ENCODE peak calls at places on chromosomes 16 and 17, in six cellular contexts. P, R, N, H, B and T are unnamed samples.

GRCh38 chr16:30016555-30017276 is 5.9 kb upstream of the DOC2A start:
- DNase-seq in P (no peak), R (no peak), N (no peak), H (no peak), B (no peak), T (no peak)

GRCh38 chr17:13597723-13598347 is 3.9 kb downstream of the HS3ST3A1 start:
- DNase-seq in P (no peak), R (no peak), N (peak; percentile 28), H (peak; percentile 27), B (no peak), T (no peak)

GRCh38 chr17:58702045-58702476 is 9.7 kb downstream of the RAD51C start:
- DNase-seq in P (no peak), R (no peak), N (no peak), H (no peak), B (no peak), T (no peak)

GRCh38 chr17:76266244-76266938 is 1.2 kb downstream of the UBALD2 start:
- DNase-seq in P (no peak), R (no peak), N (no peak), H (peak; percentile 53), B (no peak), T (no peak)

GRCh38 chr17:45255358-45255757 is 6.5 kb downstream of the SPATA32 start:
- DNase-seq in P (no peak), R (no peak), N (no peak), H (no peak), B (no peak), T (no peak)

GRCh38 chr16:19502395-19503131 is 19.3 kb downstream of the GDE1 start:
- DNase-seq in P (peak; percentile 80), R (peak; percentile 83), N (peak; percentile 70), H (peak; percentile 73), B (peak; percentile 80), T (no peak)

GRCh38 chr16:50602531-50603205 is 54.5 kb downstream of the NKD1 start:
- DNase-seq in P (no peak), R (no peak), N (no peak), H (no peak), B (no peak), T (no peak)

GRCh38 chr17:59375858-59376257 is 44.4 kb downstream of the YPEL2 start:
- DNase-seq in P (no peak), R (no peak), N (no peak), H (no peak), B (no peak), T (no peak)

GRCh38 chr16:18800674-18801196 is 614 bp downstream of the ARL6IP1 start:
- DNase-seq in P (no peak), R (no peak), N (no peak), H (peak; percentile 42), B (no peak), T (no peak)

GRCh38 chr16:50584033-50584722 is 36.0 kb downstream of the NKD1 start:
- DNase-seq in P (no peak), R (no peak), N (no peak), H (no peak), B (peak; percentile 54), T (no peak)

GRCh38 chr16:84478172-84478948 is 26.1 kb downstream of the MEAK7 start:
- DNase-seq in P (peak; percentile 14), R (peak; percentile 29), N (no peak), H (no peak), B (peak; percentile 29), T (peak; percentile 55)

GRCh38 chr17:80117491-80118401 is 16.4 kb downstream of the GAA start:
- DNase-seq in P (no peak), R (peak; percentile 75), N (no peak), H (no peak), B (peak; percentile 74), T (no peak)

GRCh38 chr16:69404275-69404805 is 18.5 kb upstream of the TERF2 start:
- DNase-seq in P (peak; percentile 69), R (no peak), N (no peak), H (peak; percentile 95), B (no peak), T (no peak)
- TF ChIP-seq POLR2AphosphoS5 in P (no peak), R (no peak), N (peak; percentile 57), H (peak; percentile 73), B (no peak), T (peak; percentile 61)

GRCh38 chr17:39599665-39600468 is 7.9 kb downstream of the NEUROD2 start:
- DNase-seq in P (no peak), R (no peak), N (no peak), H (no peak), B (no peak), T (no peak)

GRCh38 chr17:39599006-39599664 is 8.6 kb downstream of the NEUROD2 start:
- DNase-seq in P (no peak), R (no peak), N (no peak), H (no peak), B (no peak), T (no peak)

GRCh38 chr17:39598047-39598481 is 9.7 kb downstream of the NEUROD2 start:
- DNase-seq in P (peak; percentile 45), R (no peak), N (no peak), H (no peak), B (no peak), T (no peak)

GRCh38 chr17:39597372-39598046 is 10.2 kb downstream of the NEUROD2 start:
- DNase-seq in P (no peak), R (no peak), N (no peak), H (no peak), B (no peak), T (no peak)

DNA sequence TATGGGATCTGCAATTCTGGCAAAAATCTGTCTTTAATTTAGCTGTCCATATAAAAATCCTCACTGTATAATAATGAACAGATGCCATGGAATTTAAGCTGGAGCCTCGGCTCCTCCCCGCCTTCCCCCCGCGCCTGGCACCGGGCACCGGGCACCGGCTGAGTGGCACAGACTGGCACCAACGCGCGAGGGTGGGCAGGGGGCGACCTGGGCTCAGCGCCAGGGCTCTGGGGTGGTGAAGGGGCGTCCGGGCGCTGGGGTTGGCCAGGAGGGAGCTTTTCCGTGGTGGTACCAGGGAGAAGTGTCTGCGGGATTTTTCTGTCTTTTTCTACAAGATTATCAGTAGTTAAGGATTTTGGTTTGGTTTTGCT is 9.1 kb downstream of the NEUROD2 start:
- DNase-seq in P (no peak), R (no peak), N (no peak), H (no peak), B (no peak), T (no peak)
- H3K27me3 ChIP-seq in P (peaks cover 100% of the 10 kb centered on the region), R (peaks cover 94% of the 10 kb centered on the region), N (peaks cover 24% of the 10 kb centered on the region), H (peaks cover 87% of the 10 kb centered on the region), B (peaks cover 91% of the 10 kb centered on the region), T (peaks cover 24% of the 10 kb centered on the region)

GRCh38 chr17:28714281-28714680 is 2.6 kb upstream of the PROCA1 start:
- DNase-seq in P (no peak), R (no peak), N (no peak), H (no peak), B (no peak), T (no peak)
- TF ChIP-seq CTCF in P (no peak), R (no peak), N (no peak), H (no peak), B (no peak), T (no peak)

GRCh38 chr17:9011001-9011400 is 10.3 kb upstream of the NTN1 start:
- DNase-seq in P (no peak), R (no peak), N (no peak), H (no peak), B (no peak), T (no peak)
- TF ChIP-seq POLR2AphosphoS5 in P (no peak), R (no peak), N (no peak), H (no peak), B (no peak), T (no peak)

DNA sequence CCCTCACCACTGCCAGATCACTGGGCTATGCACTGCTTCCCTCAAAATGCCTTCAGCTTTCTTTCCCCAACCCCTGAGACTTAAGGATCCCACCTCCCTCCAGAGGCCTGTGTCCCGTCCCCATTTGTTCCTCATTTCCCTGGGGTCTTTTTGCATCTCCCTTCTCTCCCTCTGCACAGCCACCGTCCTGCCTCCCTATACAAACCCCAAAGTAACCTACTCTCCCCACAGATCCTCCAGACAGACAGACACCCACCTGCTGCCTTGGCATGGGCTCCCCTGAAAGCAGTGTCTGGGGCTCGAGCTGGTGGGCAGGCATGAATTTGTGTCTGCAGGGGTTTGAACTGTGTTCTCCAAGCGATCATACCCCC is 69.4 kb upstream of the TNRC6C start:
- DNase-seq in P (no peak), R (no peak), N (no peak), H (no peak), B (peak; percentile 58), T (no peak)
- H3K27me3 ChIP-seq in P (peaks cover 14% of the 10 kb centered on the region), R (peaks cover 10% of the 10 kb centered on the region), N (peaks cover 18% of the 10 kb centered on the region), H (peaks cover 10% of the 10 kb centered on the region), B (peaks cover 18% of the 10 kb centered on the region), T (no peaks in the 10 kb centered on the region)

DNA sequence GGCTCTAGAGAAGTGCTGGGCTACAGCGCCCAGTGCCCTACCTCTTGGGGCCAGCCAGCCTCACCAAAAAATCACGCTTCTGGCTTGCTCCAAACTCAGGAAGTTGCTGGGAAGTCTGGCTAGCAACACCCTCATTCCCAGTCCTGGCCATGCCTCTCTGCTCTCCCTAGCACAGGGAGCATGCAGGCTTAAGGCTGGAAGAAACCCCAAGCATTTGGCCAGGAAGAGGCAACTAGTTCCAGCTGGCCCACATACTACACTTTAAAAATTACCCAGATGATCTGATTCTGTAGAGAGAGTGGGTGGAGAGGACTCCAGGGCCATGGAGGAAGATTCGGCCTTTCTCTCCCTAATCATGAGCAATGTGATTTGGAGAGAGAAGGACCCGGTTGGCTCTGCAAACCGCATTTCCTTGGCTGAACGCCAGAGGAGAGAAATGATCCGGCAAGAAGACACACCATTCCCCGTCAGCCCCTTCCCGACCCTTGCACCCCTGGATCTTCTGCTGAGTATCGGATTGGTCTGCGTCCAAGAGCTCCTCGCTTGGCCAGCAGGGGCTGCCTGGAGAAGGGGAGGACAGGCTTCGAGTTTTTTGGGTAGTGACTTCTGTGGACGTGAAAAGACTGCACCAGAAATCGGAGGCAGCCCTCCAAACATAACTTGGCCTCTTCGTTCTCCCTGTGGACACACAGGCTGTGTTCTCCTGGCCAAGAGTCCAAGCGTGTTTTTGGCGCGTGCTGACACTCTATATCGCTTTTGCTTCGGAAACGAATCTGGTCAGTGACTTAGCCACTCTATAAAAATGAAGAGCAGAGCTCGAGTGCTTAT is 406.3 kb downstream of the WWOX start:
- DNase-seq in P (peak; percentile 33), R (peak; percentile 84), N (no peak), H (no peak), B (no peak), T (peak; percentile 97)
- TF ChIP-seq CTCF in P (no peak), R (peak; percentile 15), N (no peak), H (no peak), B (no peak), T (peak; percentile 59)

DNA sequence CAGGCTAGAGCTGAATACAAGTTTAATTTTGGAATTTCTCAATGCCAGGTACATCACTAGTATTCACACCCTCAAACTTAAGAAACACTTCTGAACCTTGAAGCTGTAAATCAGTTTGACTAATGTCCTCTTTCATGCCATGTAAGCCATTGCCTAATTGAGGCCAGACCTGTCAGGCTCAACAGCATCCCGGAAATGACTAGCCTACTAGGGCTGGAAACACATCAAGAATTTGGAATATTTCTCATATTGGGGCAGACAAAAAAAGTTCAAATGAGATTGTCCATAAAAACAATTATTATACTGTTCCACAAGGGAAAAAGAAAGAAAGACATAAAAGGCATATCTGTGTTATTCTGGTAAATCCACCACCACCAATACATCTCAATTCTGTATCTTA is 1.7 kb downstream of the USP32 start:
- DNase-seq in P (no peak), R (no peak), N (no peak), H (peak; percentile 39), B (no peak), T (no peak)
- TF ChIP-seq POLR2AphosphoS5 in P (no peak), R (peak; percentile 83), N (no peak), H (peak; percentile 30), B (no peak), T (no peak)